ENCODE peak calls at places on chromosomes 5 and 9, in four cellular contexts. A is transverse colon; D is CD8-positive, alpha-beta T cell; K is K562. X is an unnamed sample.

GRCh38 chr5:78253201-78253600 is 41.3 kb downstream of the AP3B1 start:
- DNase-seq in A (no peak), D (no peak), K (no peak), X (no peak)

GRCh38 chr5:91443028-91443427 is 59.9 kb upstream of the ARRDC3 start:
- DNase-seq in A (no peak), D (no peak), K (no peak), X (no peak)

GRCh38 chr5:52840286-52841050 is 52.8 kb downstream of the ITGA1 start:
- DNase-seq in A (no peak), D (no peak), K (no peak), X (no peak)

GRCh38 chr5:151222769-151223446 is 984 bp downstream of the CCDC69 start:
- DNase-seq in A (peak; percentile 69), D (no peak), K (peak; percentile 68), X (peak; percentile 55)

GRCh38 chr9:129007035-129007765 is 20.9 kb downstream of the SH3GLB2 start:
- DNase-seq in A (no peak), D (no peak), K (peak; percentile 40), X (peak; percentile 36)

GRCh38 chr9:89311346-89312153 is 555 bp downstream of the CKS2 start:
- DNase-seq in A (peak; percentile 21), D (no peak), K (no peak), X (peak; percentile 41)

GRCh38 chr5:173642895-173643481 is 26.5 kb upstream of the BOD1 start:
- DNase-seq in A (no peak), D (no peak), K (no peak), X (no peak)

GRCh38 chr5:106843812-106844416 is 826.8 kb downstream of the EFNA5 start:
- DNase-seq in A (no peak), D (no peak), K (no peak), X (no peak)

GRCh38 chr9:97907051-97907450 is 15.2 kb downstream of the TRMO start:
- DNase-seq in A (no peak), D (no peak), K (no peak), X (peak; percentile 60)

GRCh38 chr9:22817181-22817580 is 370.6 kb downstream of the DMRTA1 start:
- DNase-seq in A (no peak), D (no peak), K (no peak), X (no peak)

GRCh38 chr5:74326571-74327338 is 313.8 kb downstream of the ENC1 start:
- DNase-seq in A (peak; percentile 51), D (peak; percentile 10), K (peak; percentile 79), X (peak; percentile 70)

GRCh38 chr5:72494700-72495124 is 12.5 kb downstream of the ZNF366 start:
- DNase-seq in A (no peak), D (no peak), K (no peak), X (no peak)

GRCh38 chr9:111992523-111992922 is 95.9 kb downstream of the UGCG start:
- DNase-seq in A (no peak), D (no peak), K (no peak), X (no peak)

GRCh38 chr5:145978672-145979071 is 42.3 kb downstream of the SH3RF2 start:
- DNase-seq in A (peak; percentile 66), D (no peak), K (no peak), X (no peak)

GRCh38 chr9:114500583-114501292 is 4.5 kb downstream of the WHRN start:
- DNase-seq in A (no peak), D (no peak), K (no peak), X (no peak)

GRCh38 chr5:91219803-91220371 is 163.2 kb downstream of the ARRDC3 start:
- DNase-seq in A (no peak), D (peak; percentile 5), K (peak; percentile 42), X (no peak)

GRCh38 chr5:177405805-177406204 is 3.6 kb downstream of the F12 start:
- DNase-seq in A (peak; percentile 61), D (no peak), K (no peak), X (peak; percentile 74)

GRCh38 chr5:148425808-148426207 is 42.0 kb downstream of the FBXO38 start:
- DNase-seq in A (no peak), D (no peak), K (peak; percentile 41), X (no peak)

GRCh38 chr5:148427370-148428042 is 43.7 kb downstream of the FBXO38 start:
- DNase-seq in A (no peak), D (no peak), K (no peak), X (no peak)

GRCh38 chr5:148426514-148426913 is 42.8 kb downstream of the FBXO38 start:
- DNase-seq in A (no peak), D (no peak), K (no peak), X (no peak)

GRCh38 chr5:148433826-148434225 is 50.1 kb downstream of the FBXO38 start:
- DNase-seq in A (no peak), D (no peak), K (no peak), X (no peak)

DNA sequence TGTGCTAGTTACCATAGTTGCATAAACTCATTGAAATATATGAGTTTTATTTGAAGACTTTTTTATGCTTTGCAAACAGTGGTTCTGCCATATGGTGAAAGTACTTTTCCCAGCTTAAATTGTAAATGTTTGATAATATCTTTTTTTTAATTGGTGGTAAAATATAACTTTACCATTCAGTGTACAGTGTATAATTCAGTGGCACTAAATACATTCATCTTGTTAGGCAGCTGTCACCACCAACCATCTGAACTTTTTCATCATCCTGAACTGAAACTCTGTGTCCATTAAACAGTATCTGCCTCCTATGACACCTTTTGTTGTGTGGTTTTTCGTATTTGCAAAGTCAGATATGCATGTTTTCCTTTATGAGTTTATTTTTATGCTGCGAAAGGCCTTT is 45.1 kb downstream of the FBXO38 start:
- DNase-seq in A (no peak), D (no peak), K (no peak), X (no peak)
- H3K36me3 ChIP-seq in A (no peaks in the 10 kb centered on the region), D (peaks cover 31% of the 10 kb centered on the region), K (peaks cover 58% of the 10 kb centered on the region), X (peaks cover 14% of the 10 kb centered on the region)

GRCh38 chr5:126742425-126742824 is 34.5 kb upstream of the LMNB1 start:
- DNase-seq in A (no peak), D (no peak), K (no peak), X (no peak)

GRCh38 chr5:126746290-126746689 is 30.6 kb upstream of the LMNB1 start:
- DNase-seq in A (no peak), D (no peak), K (peak; percentile 74), X (no peak)

GRCh38 chr5:126744842-126745241 is 32.1 kb upstream of the LMNB1 start:
- DNase-seq in A (no peak), D (no peak), K (no peak), X (no peak)

GRCh38 chr5:126745259-126745992 is 31.5 kb upstream of the LMNB1 start:
- DNase-seq in A (no peak), D (no peak), K (no peak), X (no peak)

GRCh38 chr5:126741361-126741760 is 35.6 kb upstream of the LMNB1 start:
- DNase-seq in A (no peak), D (no peak), K (no peak), X (no peak)
- TF ChIP-seq CTCF in A (no peak), D (no peak), K (no peak), X (no peak)

GRCh38 chr9:121300283-121301119 is 32.5 kb downstream of the GSN start:
- DNase-seq in A (no peak), D (no peak), K (no peak), X (no peak)

GRCh38 chr9:121303456-121304451 is 35.8 kb downstream of the GSN start:
- DNase-seq in A (peak; percentile 61), D (no peak), K (no peak), X (no peak)

GRCh38 chr9:121302786-121303185 is 34.8 kb downstream of the GSN start:
- DNase-seq in A (no peak), D (no peak), K (no peak), X (no peak)

GRCh38 chr9:121302341-121302740 is 34.4 kb downstream of the GSN start:
- DNase-seq in A (no peak), D (no peak), K (no peak), X (no peak)

DNA sequence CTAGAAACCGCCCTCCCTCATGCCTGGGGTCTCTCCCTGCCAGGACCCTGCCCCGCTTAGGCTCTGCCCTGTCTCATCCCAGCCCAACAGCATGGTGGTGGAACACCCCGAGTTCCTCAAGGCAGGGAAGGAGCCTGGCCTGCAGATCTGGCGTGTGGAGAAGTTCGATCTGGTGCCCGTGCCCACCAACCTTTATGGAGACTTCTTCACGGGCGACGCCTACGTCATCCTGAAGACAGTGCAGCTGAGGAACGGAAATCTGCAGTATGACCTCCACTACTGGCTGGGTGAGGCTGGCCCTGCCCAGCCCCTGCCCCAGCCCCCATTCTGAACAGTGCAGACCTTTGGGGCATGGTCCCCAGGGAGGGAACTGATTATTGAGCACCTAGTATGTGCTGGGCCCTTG is 33.9 kb downstream of the GSN start:
- DNase-seq in A (no peak), D (no peak), K (no peak), X (no peak)
- H3K4me3 ChIP-seq in A (peak overlapping the region; percentile 2), D (no peak overlapping the region), K (no peak overlapping the region), X (no peak overlapping the region)

GRCh38 chr5:115875447-115875846 is 33.7 kb downstream of the AP3S1 start:
- DNase-seq in A (no peak), D (no peak), K (no peak), X (no peak)
- H3K36me3 ChIP-seq in A (no peaks in the 10 kb centered on the region), D (no peaks in the 10 kb centered on the region), K (peaks cover 8% of the 10 kb centered on the region), X (no peaks in the 10 kb centered on the region)

GRCh38 chr5:54956922-54957321 is 28.5 kb downstream of the ESM1 start:
- DNase-seq in A (no peak), D (no peak), K (no peak), X (no peak)

GRCh38 chr5:54965806-54966205 is 19.6 kb downstream of the ESM1 start:
- DNase-seq in A (no peak), D (no peak), K (no peak), X (no peak)

GRCh38 chr5:54964405-54964804 is 21.0 kb downstream of the ESM1 start:
- DNase-seq in A (no peak), D (no peak), K (no peak), X (no peak)

GRCh38 chr5:54959673-54960418 is 25.5 kb downstream of the ESM1 start:
- DNase-seq in A (peak; percentile 9), D (no peak), K (peak; percentile 42), X (peak; percentile 14)
- TF ChIP-seq CTCF in A (no peak), D (no peak), K (peak; percentile 61), X (no peak)